ENCODE peak calls at places on chromosomes 2 and 18, in four cellular contexts. M is nephron progenitor cell, W is fibroblast of villous mesenchyme, U is neural progenitor cell. T is an unnamed sample.
A peak's percentile ranks its signal among the peaks of the same experiment; 100 is the strongest.

GRCh38 chr2:170928036-170928823 is 823 bp upstream of the GORASP2 start:
- DNase-seq in M (no peak), W (no peak), U (peak; percentile 31), T (no peak)

GRCh38 chr2:162092656-162093556 is 18.9 kb upstream of the DPP4 start:
- DNase-seq in M (no peak), W (peak; percentile 98), U (no peak), T (no peak)

GRCh38 chr2:26976242-26976641 is 5.8 kb downstream of the MAPRE3 start:
- DNase-seq in M (no peak), W (no peak), U (no peak), T (no peak)

GRCh38 chr2:240350006-240350355 is 85.5 kb upstream of the GPC1 start:
- DNase-seq in M (no peak), W (no peak), U (no peak), T (no peak)

GRCh38 chr2:11465485-11466306 is at the start of gene E2F6:
- DNase-seq in M (peak; percentile 95), W (peak; percentile 94), U (peak; percentile 94), T (peak; percentile 99)

GRCh38 chr2:235666240-235666781 is 172.5 kb downstream of the AGAP1 start:
- DNase-seq in M (peak; percentile 51), W (peak; percentile 91), U (peak; percentile 80), T (no peak)

GRCh38 chr2:46508734-46509133 is 29.4 kb downstream of the TMEM247 start:
- DNase-seq in M (no peak), W (no peak), U (no peak), T (peak; percentile 36)

GRCh38 chr2:48377646-48378045 is 152.3 kb upstream of the STON1 start:
- DNase-seq in M (no peak), W (no peak), U (no peak), T (no peak)

GRCh38 chr2:190404487-190404886 is 3.7 kb upstream of the MFSD6 start:
- DNase-seq in M (no peak), W (peak; percentile 24), U (no peak), T (no peak)

GRCh38 chr2:5590836-5591235 is 101.3 kb upstream of the SOX11 start:
- DNase-seq in M (no peak), W (no peak), U (no peak), T (no peak)

GRCh38 chr2:131966256-131966655 is 195.5 kb downstream of the ANKRD30BL start:
- DNase-seq in M (no peak), W (no peak), U (no peak), T (no peak)

GRCh38 chr2:11245322-11245721 is 90.1 kb downstream of the SLC66A3 start:
- DNase-seq in M (no peak), W (no peak), U (no peak), T (no peak)

GRCh38 chr2:197108758-197109157 is 182.3 kb upstream of the PGAP1 start:
- DNase-seq in M (peak; percentile 46), W (peak; percentile 89), U (no peak), T (no peak)

GRCh38 chr2:61193670-61194561 is 31.9 kb downstream of the C2orf74 start:
- DNase-seq in M (no peak), W (no peak), U (no peak), T (no peak)

GRCh38 chr2:73050011-73050617 is 21.4 kb downstream of the SFXN5 start:
- DNase-seq in M (no peak), W (no peak), U (peak; percentile 89), T (no peak)

GRCh38 chr2:118085173-118086023 is 2.9 kb upstream of the INSIG2 start:
- DNase-seq in M (no peak), W (peak; percentile 2), U (no peak), T (no peak)

GRCh38 chr2:15677141-15677911 is 85.7 kb downstream of the DDX1 start:
- DNase-seq in M (no peak), W (peak; percentile 8), U (peak; percentile 74), T (no peak)

GRCh38 chr18:21361297-21361880 is 119.4 kb downstream of the GREB1L start:
- DNase-seq in M (peak; percentile 24), W (no peak), U (peak; percentile 62), T (no peak)

GRCh38 chr2:179677148-179677688 is 184.2 kb downstream of the ZNF385B start:
- DNase-seq in M (no peak), W (no peak), U (no peak), T (no peak)

DNA sequence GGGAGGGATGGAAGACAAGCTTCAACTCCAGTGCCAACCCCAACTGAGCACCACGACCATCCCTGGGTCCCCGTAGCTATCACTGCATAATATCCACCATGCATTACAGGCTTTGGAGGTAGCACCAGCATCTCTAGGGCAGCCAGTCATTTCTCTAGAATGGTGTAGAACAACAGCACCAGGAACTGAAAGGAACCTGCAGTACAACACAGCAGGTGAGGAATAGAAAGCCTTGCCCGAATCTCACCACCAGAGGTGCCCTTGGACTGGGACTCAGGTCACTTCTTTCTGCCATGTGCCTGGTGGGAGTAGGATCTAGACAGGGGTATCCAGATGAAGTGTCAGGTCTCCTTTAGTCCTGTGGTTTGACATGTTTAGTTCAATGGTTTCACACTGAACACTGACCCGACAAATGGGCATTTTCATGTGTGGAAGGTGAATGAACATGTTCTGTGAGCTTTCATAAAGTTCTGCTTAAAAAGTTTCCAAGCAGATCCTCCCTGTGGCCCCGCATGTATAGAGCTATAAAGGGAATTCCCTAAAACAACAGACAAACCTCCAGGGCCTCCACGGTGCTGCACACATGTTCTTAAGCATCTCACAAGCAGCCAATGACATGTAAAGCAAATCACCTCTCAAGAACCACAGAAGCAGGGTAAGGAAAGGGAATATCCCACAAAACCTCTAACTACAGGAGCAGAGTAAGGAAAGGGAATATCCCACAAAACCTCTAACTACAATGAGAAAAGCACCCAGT is 208.3 kb downstream of the AFF3 start:
- DNase-seq in M (no peak), W (no peak), U (no peak), T (no peak)
- TF ChIP-seq CTCF in M (no peak), W (no peak), U (no peak), T (no peak)

GRCh38 chr2:205802069-205802468 is 119.8 kb downstream of the NRP2 start:
- DNase-seq in M (no peak), W (peak; percentile 11), U (no peak), T (no peak)

GRCh38 chr2:205800257-205800656 is 118.0 kb downstream of the NRP2 start:
- DNase-seq in M (no peak), W (peak; percentile 20), U (no peak), T (no peak)

GRCh38 chr2:205803507-205803906 is 121.2 kb downstream of the NRP2 start:
- DNase-seq in M (no peak), W (no peak), U (no peak), T (no peak)

GRCh38 chr2:205797866-205798265 is 115.6 kb downstream of the NRP2 start:
- DNase-seq in M (no peak), W (no peak), U (no peak), T (no peak)

DNA sequence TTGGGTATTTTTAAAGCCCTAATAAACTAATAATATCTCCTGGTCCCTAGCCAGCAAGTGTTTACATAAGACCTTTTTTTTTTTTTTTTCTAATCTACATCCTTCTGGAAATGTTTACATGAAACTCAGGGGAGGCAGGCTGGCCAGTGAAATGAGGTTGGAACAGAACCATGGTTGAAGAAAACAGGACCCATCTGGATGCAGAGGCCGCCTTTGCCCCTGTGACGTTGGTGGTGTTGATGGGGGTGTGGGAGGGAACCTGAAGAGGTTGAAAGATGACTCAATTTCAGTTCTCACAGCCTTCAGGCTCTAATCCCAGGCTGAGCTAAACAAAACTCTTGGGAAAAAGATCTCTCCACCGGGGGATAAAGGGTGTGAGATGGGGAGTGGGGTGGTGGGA is 118.5 kb downstream of the NRP2 start:
- DNase-seq in M (no peak), W (peak; percentile 99), U (no peak), T (no peak)
- TF ChIP-seq CTCF in M (no peak), W (no peak), U (no peak), T (no peak)

GRCh38 chr2:187055463-187055862 is 206.5 kb upstream of the ZSWIM2 start:
- DNase-seq in M (no peak), W (peak; percentile 48), U (no peak), T (no peak)

GRCh38 chr2:187057466-187057865 is 208.5 kb upstream of the ZSWIM2 start:
- DNase-seq in M (no peak), W (peak; percentile 39), U (no peak), T (no peak)

GRCh38 chr2:187051350-187051749 is 202.4 kb upstream of the ZSWIM2 start:
- DNase-seq in M (no peak), W (no peak), U (no peak), T (no peak)

GRCh38 chr2:187056416-187057333 is 207.7 kb upstream of the ZSWIM2 start:
- DNase-seq in M (no peak), W (no peak), U (no peak), T (no peak)

GRCh38 chr2:187054501-187055319 is 205.7 kb upstream of the ZSWIM2 start:
- DNase-seq in M (no peak), W (no peak), U (peak; percentile 33), T (no peak)
- TF ChIP-seq CTCF in M (no peak), W (peak; percentile 19), U (peak; percentile 38), T (no peak)

GRCh38 chr2:100817388-100817985 is 2.5 kb upstream of the NPAS2 start:
- DNase-seq in M (no peak), W (peak; percentile 38), U (no peak), T (no peak)

GRCh38 chr2:100820346-100821254 is 661 bp downstream of the NPAS2 start:
- DNase-seq in M (peak; percentile 51), W (no peak), U (peak; percentile 39), T (no peak)

GRCh38 chr2:100818003-100818605 is 1.8 kb upstream of the NPAS2 start:
- DNase-seq in M (no peak), W (peak; percentile 51), U (no peak), T (no peak)

GRCh38 chr2:100819365-100820345 is at the start of gene NPAS2:
- DNase-seq in M (peak; percentile 55), W (peak; percentile 41), U (peak; percentile 82), T (no peak)

GRCh38 chr2:100818606-100819364 is 1.2 kb upstream of the NPAS2 start:
- DNase-seq in M (peak; percentile 68), W (peak; percentile 78), U (peak; percentile 83), T (peak; percentile 86)
- TF ChIP-seq CTCF in M (peak; percentile 48), W (peak; percentile 24), U (peak; percentile 59), T (peak; percentile 49)

GRCh38 chr2:157492189-157492773 is 48.4 kb upstream of the CYTIP start:
- DNase-seq in M (peak; percentile 65), W (peak; percentile 48), U (peak; percentile 78), T (peak; percentile 88)
- TF ChIP-seq CTCF in M (peak; percentile 73), W (peak; percentile 72), U (peak; percentile 90), T (peak; percentile 81)

GRCh38 chr2:64922482-64923384 is 66.5 kb upstream of the SLC1A4 start:
- DNase-seq in M (no peak), W (no peak), U (peak; percentile 18), T (no peak)
- TF ChIP-seq CTCF in M (no peak), W (no peak), U (peak; percentile 35), T (no peak)

DNA sequence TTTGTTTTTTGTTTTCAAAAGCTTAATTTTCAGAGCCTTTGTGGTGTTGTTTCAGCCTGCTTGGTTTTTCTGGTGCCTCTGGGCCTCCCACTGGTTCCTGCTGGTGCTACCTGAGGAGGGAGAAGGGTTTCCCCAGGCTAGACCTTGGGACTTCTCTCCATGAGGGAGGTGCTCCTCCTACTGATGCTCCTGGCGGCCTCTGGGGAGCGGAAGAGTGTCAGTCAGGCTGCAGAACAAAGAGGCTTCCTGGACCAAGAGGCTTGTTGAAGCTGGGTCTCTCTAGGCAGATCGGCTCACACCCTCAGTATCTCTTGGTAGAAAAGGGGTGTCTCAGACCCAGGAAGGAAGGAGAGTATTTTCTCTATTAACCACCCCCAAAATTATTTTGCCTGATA is 32.2 kb downstream of the RFX8 start:
- DNase-seq in M (no peak), W (no peak), U (peak; percentile 39), T (no peak)
- TF ChIP-seq CTCF in M (no peak), W (no peak), U (peak; percentile 27), T (no peak)